ENCODE peak calls at places on chromosomes 3 and 15, in eight cellular contexts. K, T, S, J, U, F, H and Z are unnamed samples.

GRCh38 chr3:135966349-135966695 is 794 bp downstream of the PPP2R3A start:
- DNase-seq in H (no peak), K (no peak), J (no peak), T (peak), F (peak), U (no peak), S (no peak), Z (no peak)

GRCh38 chr15:62719316-62719715 is 323.2 kb upstream of the TPM1 start:
- DNase-seq in H (no peak), J (no peak), S (no peak), U (no peak), F (no peak), T (no peak), K (peak), Z (no peak)

GRCh38 chr15:31259562-31260252 is 66.9 kb upstream of the KLF13 start:
- DNase-seq in K (no peak), S (no peak), T (no peak), U (no peak), J (no peak), H (no peak), F (no peak), Z (no peak)

GRCh38 chr3:107271787-107272387 is 105.4 kb upstream of the CCDC54 start:
- DNase-seq in F (peak), U (no peak), T (peak), K (peak), H (no peak), J (no peak), S (no peak), Z (no peak)

GRCh38 chr15:83320831-83321230 is 36.4 kb upstream of the BNC1 start:
- DNase-seq in H (no peak), J (no peak), F (no peak), S (no peak), U (no peak), K (peak), T (no peak), Z (no peak)

GRCh38 chr3:126125781-126126251 is 41.9 kb upstream of the SLC41A3 start:
- DNase-seq in T (no peak), H (peak), J (no peak), U (no peak), F (no peak), S (no peak), K (no peak), Z (peak)

GRCh38 chr15:70778258-70779076 is 15.1 kb upstream of the UACA start:
- DNase-seq in F (peak), U (no peak), K (peak), T (no peak), J (no peak), S (no peak), H (no peak), Z (no peak)

GRCh38 chr3:182755308-182756106 is 37.8 kb upstream of the ATP11B start:
- DNase-seq in T (no peak), H (no peak), F (no peak), U (no peak), K (peak), J (no peak), S (no peak), Z (no peak)

GRCh38 chr3:50150863-50151686 is 4.0 kb upstream of the SEMA3F start:
- DNase-seq in U (no peak), H (no peak), J (no peak), T (no peak), K (no peak), F (no peak), S (no peak), Z (no peak)

GRCh38 chr3:196726788-196727675 is 12.6 kb upstream of the PAK2 start:
- DNase-seq in T (no peak), U (no peak), J (no peak), S (no peak), H (no peak), F (peak), K (peak), Z (no peak)

GRCh38 chr3:120182613-120183524 is 88.6 kb upstream of the GSK3B start:
- DNase-seq in S (no peak), U (no peak), F (no peak), J (no peak), H (no peak), T (no peak), K (peak), Z (no peak)

GRCh38 chr15:90904746-90905145 is 1.6 kb downstream of the MAN2A2 start:
- DNase-seq in K (no peak), H (no peak), T (no peak), F (no peak), J (no peak), U (no peak), S (no peak), Z (no peak)

GRCh38 chr15:83144771-83145170 is 37.3 kb downstream of the TM6SF1 start:
- DNase-seq in S (no peak), U (no peak), F (no peak), K (no peak), H (no peak), T (no peak), J (no peak), Z (no peak)

GRCh38 chr3:50122071-50122470 is 33.1 kb upstream of the SEMA3F start:
- DNase-seq in U (no peak), H (no peak), F (no peak), T (no peak), S (no peak), J (no peak), K (no peak), Z (no peak)

GRCh38 chr3:41430886-41431285 is 231.6 kb downstream of the CTNNB1 start:
- DNase-seq in U (no peak), T (no peak), F (no peak), J (no peak), K (no peak), H (no peak), S (no peak), Z (no peak)

GRCh38 chr15:83613146-83613635 is 40.7 kb upstream of the ADAMTSL3 start:
- DNase-seq in U (no peak), J (no peak), T (no peak), S (no peak), H (no peak), K (no peak), F (no peak), Z (no peak)

GRCh38 chr3:154126651-154127050 is 5.5 kb downstream of the ARHGEF26 start:
- DNase-seq in H (no peak), U (no peak), T (no peak), S (no peak), F (no peak), J (peak), K (no peak), Z (no peak)

GRCh38 chr3:39224288-39224687 is 31.9 kb upstream of the XIRP1 start:
- DNase-seq in T (no peak), F (no peak), K (no peak), S (no peak), J (no peak), U (no peak), H (no peak), Z (no peak)

GRCh38 chr3:59482001-59482400 is 432.2 kb upstream of the CFAP20DC start:
- DNase-seq in J (no peak), T (no peak), S (no peak), H (no peak), K (no peak), F (peak), U (no peak), Z (no peak)

GRCh38 chr3:169094204-169094603 is 569.3 kb downstream of the MECOM start:
- DNase-seq in K (no peak), S (no peak), T (no peak), U (no peak), H (no peak), J (no peak), F (no peak), Z (no peak)

GRCh38 chr3:162390891-162391290 is 894.3 kb downstream of the OTOL1 start:
- DNase-seq in T (no peak), F (no peak), H (no peak), U (no peak), K (peak), J (no peak), S (no peak), Z (no peak)

GRCh38 chr3:58664611-58665010 is 2.0 kb downstream of the FAM3D start:
- DNase-seq in T (no peak), U (no peak), S (no peak), F (no peak), K (no peak), H (peak), J (no peak), Z (no peak)

GRCh38 chr3:77042892-77043291 is 3.0 kb downstream of the ROBO2 start:
- DNase-seq in U (no peak), K (no peak), H (no peak), F (peak), T (no peak), S (no peak), J (no peak), Z (no peak)

GRCh38 chr3:147513785-147514184 is 104.6 kb downstream of the ZIC1 start:
- DNase-seq in K (no peak), J (no peak), H (no peak), U (no peak), T (no peak), S (no peak), F (no peak), Z (no peak)

GRCh38 chr3:134772591-134772990 is 22.5 kb upstream of the EPHB1 start:
- DNase-seq in J (no peak), T (no peak), U (no peak), K (no peak), F (no peak), H (no peak), S (no peak), Z (no peak)

GRCh38 chr3:168081856-168082255 is 13.9 kb downstream of the GOLIM4 start:
- DNase-seq in T (no peak), H (no peak), J (no peak), K (no peak), S (no peak), U (no peak), F (no peak), Z (no peak)

GRCh38 chr15:71313806-71314205 is 198.5 kb downstream of the THSD4 start:
- DNase-seq in S (no peak), U (no peak), J (no peak), T (no peak), K (no peak), F (no peak), H (no peak), Z (no peak)

GRCh38 chr3:61901986-61902385 is 340.6 kb downstream of the PTPRG start:
- DNase-seq in S (no peak), H (no peak), F (no peak), K (no peak), J (no peak), T (no peak), U (no peak), Z (no peak)

GRCh38 chr3:158768881-158769518 is 32.9 kb upstream of the MFSD1 start:
- DNase-seq in K (peak), J (no peak), F (no peak), T (no peak), S (no peak), H (no peak), U (no peak), Z (no peak)